ENCODE peak calls at places on chromosomes 11 and 22, in seven cellular contexts. A is HepG2, G is GM12892, J is K562, K is SK-N-SH, X is H1, N is GM12878. B is an unnamed sample.
A peak's percentile ranks its signal among the peaks of the same experiment; 100 is the strongest.

GRCh38 chr11:29333993-29334780 is 682.6 kb downstream of the KCNA4 start:
- DNase-seq in A (peak; percentile 32), G (no peak), J (no peak), K (peak; percentile 23), X (no peak), N (peak; percentile 31), B (no peak)

GRCh38 chr11:61747389-61748285 is 4.8 kb upstream of the MYRF start:
- DNase-seq in A (peak; percentile 67), G (peak; percentile 78), J (peak; percentile 89), K (peak; percentile 95), X (peak; percentile 41), N (no peak), B (peak; percentile 81)

GRCh38 chr11:17978553-17979287 is 34.1 kb downstream of the SERGEF start:
- DNase-seq in A (peak; percentile 59), G (peak; percentile 10), J (peak; percentile 49), K (peak; percentile 61), X (no peak), N (no peak), B (peak; percentile 21)

GRCh38 chr11:6629892-6630631 is 10.8 kb upstream of the TPP1 start:
- DNase-seq in A (no peak), G (no peak), J (no peak), K (no peak), X (no peak), N (no peak), B (no peak)

GRCh38 chr11:121459413-121460041 is 6.8 kb upstream of the SORL1-AS1 start:
- DNase-seq in A (peak; percentile 97), G (no peak), J (no peak), K (peak; percentile 19), X (no peak), N (no peak), B (no peak)

GRCh38 chr22:38258895-38259294 is 13.9 kb downstream of the TMEM184B start:
- DNase-seq in A (no peak), G (no peak), J (peak; percentile 33), K (no peak), X (no peak), N (no peak), B (no peak)

GRCh38 chr11:86990520-86990919 is 35.3 kb upstream of the FZD4 start:
- DNase-seq in A (peak; percentile 54), G (no peak), J (no peak), K (no peak), X (peak; percentile 25), N (no peak), B (no peak)

GRCh38 chr11:103851166-103851651 is 185.2 kb upstream of the DDI1 start:
- DNase-seq in A (no peak), G (no peak), J (no peak), K (no peak), X (no peak), N (no peak), B (no peak)

GRCh38 chr22:37659897-37660708 is 1.6 kb downstream of the PDXP start:
- DNase-seq in A (no peak), G (no peak), J (no peak), K (no peak), X (no peak), N (no peak), B (no peak)

DNA sequence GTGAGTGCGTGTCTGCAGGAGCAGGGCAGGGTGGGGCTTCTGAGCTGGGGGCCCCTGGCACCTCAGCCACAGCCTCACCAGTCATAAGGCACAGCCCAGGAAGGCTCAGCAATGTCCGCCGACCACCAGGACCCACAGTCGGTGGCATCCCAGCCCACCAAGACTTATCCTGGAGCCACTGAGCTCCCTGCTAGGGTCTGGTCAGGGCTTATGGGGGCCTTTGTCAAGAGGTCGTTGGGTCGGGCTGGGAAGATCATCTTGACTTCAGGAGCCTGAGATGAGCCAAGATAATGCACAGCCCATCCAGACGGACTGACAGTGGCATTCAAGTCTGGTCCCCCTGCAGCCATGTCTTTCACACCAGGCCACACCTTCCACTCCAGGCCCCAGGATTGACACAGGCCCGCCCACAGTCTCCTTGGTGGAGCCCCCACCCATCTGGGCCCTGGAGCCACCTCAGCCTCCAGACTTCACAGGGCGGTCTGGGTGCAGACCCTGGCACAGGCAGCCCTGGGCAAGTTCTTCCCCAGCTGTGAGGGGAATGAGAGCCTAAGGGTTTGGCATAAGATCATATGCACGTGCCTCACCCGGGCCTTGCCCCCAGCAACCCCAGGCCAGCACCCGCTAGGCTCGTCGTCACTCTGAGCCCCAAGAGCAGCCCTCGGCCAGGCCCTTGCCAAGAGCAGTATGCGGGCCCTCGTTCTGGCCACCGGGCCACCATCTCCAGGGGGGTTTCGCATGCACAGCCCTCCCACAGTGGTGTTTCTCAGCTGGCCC is 70.2 kb upstream of the KCNQ1OT1 start:
- DNase-seq in A (no peak), G (no peak), J (no peak), K (no peak), X (no peak), N (no peak), B (no peak)
- TF ChIP-seq TAF1 in A (no peak), G (no peak), J (no peak), K (no peak), X (no peak), N (no peak), B (no peak)

GRCh38 chr11:74019104-74019738 is 10.3 kb upstream of the UCP3 start:
- DNase-seq in A (peak; percentile 17), G (no peak), J (no peak), K (no peak), X (no peak), N (no peak), B (no peak)

GRCh38 chr11:74019860-74020259 is 11.0 kb upstream of the UCP3 start:
- DNase-seq in A (no peak), G (no peak), J (no peak), K (no peak), X (no peak), N (peak; percentile 20), B (no peak)

GRCh38 chr11:74020537-74020936 is 11.7 kb upstream of the UCP3 start:
- DNase-seq in A (no peak), G (no peak), J (no peak), K (no peak), X (no peak), N (peak; percentile 60), B (no peak)

GRCh38 chr11:74017631-74018030 is 8.7 kb upstream of the UCP3 start:
- DNase-seq in A (no peak), G (no peak), J (no peak), K (no peak), X (no peak), N (no peak), B (no peak)

GRCh38 chr11:74018331-74019005 is 9.6 kb upstream of the UCP3 start:
- DNase-seq in A (peak; percentile 89), G (no peak), J (no peak), K (no peak), X (no peak), N (no peak), B (no peak)
- TF ChIP-seq POLR2AphosphoS5 in A (peak; percentile 52), G (no peak), J (no peak), K (no peak), X (no peak), N (no peak), B (no peak)

DNA sequence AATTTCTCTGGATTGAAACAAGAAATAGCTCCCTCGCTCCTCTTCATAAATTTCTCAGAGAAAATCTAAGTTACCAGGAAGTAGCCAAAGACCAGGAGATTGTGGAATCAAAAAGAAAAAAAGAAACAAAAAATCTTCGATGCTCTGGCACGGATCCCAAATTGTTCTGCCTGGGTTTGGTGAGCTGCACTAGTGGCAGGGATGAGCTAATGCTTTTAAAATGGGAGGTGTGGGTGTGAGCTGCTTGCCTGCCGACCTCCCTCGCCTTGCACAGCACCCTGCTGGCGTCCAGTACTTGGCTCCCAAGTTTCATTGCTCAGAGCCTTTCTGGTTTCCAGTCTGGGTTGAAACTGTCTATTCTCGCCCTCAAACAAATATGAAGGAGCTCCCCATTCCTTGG is 2.5 kb downstream of the TIMP3 start:
- DNase-seq in A (no peak), G (no peak), J (no peak), K (no peak), X (no peak), N (no peak), B (no peak)
- TF ChIP-seq TAF1 in A (no peak), G (no peak), J (no peak), K (no peak), X (no peak), N (no peak), B (no peak)

GRCh38 chr22:27307545-27308279 is 493.8 kb downstream of the MN1 start:
- DNase-seq in A (no peak), G (no peak), J (no peak), K (no peak), X (no peak), N (no peak), B (no peak)

GRCh38 chr22:27310966-27311665 is 490.4 kb downstream of the MN1 start:
- DNase-seq in A (no peak), G (no peak), J (no peak), K (no peak), X (no peak), N (no peak), B (no peak)

GRCh38 chr22:27308513-27308912 is 493.0 kb downstream of the MN1 start:
- DNase-seq in A (no peak), G (no peak), J (no peak), K (no peak), X (no peak), N (no peak), B (no peak)

GRCh38 chr22:27311666-27312566 is 489.6 kb downstream of the MN1 start:
- DNase-seq in A (no peak), G (no peak), J (no peak), K (no peak), X (no peak), N (no peak), B (no peak)

DNA sequence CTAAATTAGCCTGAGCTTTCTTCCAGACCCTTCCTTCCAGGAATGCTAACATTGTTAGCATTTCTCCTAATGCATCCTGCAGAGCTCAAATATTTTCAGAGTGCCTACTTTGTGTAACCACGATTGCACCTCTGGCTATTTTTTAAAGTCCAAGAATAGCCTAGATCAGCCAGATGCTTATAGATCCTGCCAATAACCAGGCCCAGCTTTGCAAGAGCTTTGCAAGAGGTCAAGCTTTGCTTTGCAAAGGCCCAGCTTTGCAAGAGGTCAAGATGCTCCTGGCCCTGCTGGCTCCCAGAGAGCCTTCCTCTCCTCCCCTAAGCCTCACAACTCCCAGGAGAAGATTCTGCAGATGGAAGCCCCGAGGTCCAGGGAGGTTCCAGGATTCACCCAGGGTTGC is 491.8 kb downstream of the MN1 start:
- DNase-seq in A (no peak), G (no peak), J (no peak), K (no peak), X (no peak), N (no peak), B (no peak)
- TF ChIP-seq POLR2AphosphoS5 in A (no peak), G (no peak), J (no peak), K (no peak), X (no peak), N (no peak), B (no peak)

GRCh38 chr11:108551653-108552462 is 41.7 kb downstream of the EXPH5 start:
- DNase-seq in A (no peak), G (no peak), J (peak; percentile 82), K (no peak), X (no peak), N (no peak), B (no peak)
- TF ChIP-seq TAF1 in A (no peak), G (no peak), J (peak; percentile 38), K (no peak), X (no peak), N (no peak), B (no peak)

B was measured in GM12891.